ENCODE peak calls at places on chromosomes 4 and X, in six cellular contexts. E is astrocyte, P is neuronal stem cell, O is heart right ventricle, K is NT2/D1, V is mammary epithelial cell. R is an unnamed sample. For H3K9me3 and H3K4me1, the result is how much of the 10 kb centered on the place peaks cover.

GRCh38 chr4:78131403-78131802 is 74.3 kb downstream of the FRAS1 start:
- DNase-seq in E (peak), P (no peak), O (no peak), V (peak), K (no peak), R (no peak)

GRCh38 chr4:113276448-113277158 is 227.2 kb downstream of the ANK2 start:
- DNase-seq in V (no peak), P (no peak), K (no peak), E (peak), O (no peak), R (no peak)

GRCh38 chr4:147768113-147768512 is 36.2 kb downstream of the ARHGAP10 start:
- DNase-seq in V (peak), K (no peak), E (peak), O (no peak), P (no peak), R (no peak)

GRCh38 chr4:127210877-127211276 is 421.9 kb upstream of the INTU start:
- DNase-seq in V (no peak), O (peak), E (no peak), P (no peak), K (no peak), R (peak)

GRCh38 chr4:73434311-73434710 is 1.7 kb upstream of the AFP start:
- DNase-seq in E (no peak), P (no peak), V (no peak), O (no peak), K (no peak), R (no peak)

GRCh38 chr4:52572936-52573485 is 86.1 kb downstream of the USP46 start:
- DNase-seq in K (no peak), P (no peak), O (no peak), E (peak), V (peak), R (no peak)

GRCh38 chr4:21982087-21982486 is 33.5 kb upstream of the KCNIP4 start:
- DNase-seq in O (no peak), P (peak), V (no peak), E (no peak), K (no peak), R (no peak)

GRCh38 chr4:91592125-91592524 is 711.6 kb upstream of the GRID2 start:
- DNase-seq in K (no peak), V (no peak), P (no peak), E (no peak), O (no peak), R (no peak)

GRCh38 chr4:95059630-95060029 is 301.9 kb downstream of the BMPR1B start:
- DNase-seq in O (no peak), K (no peak), P (no peak), V (no peak), E (peak), R (no peak)

GRCh38 chrX:97705936-97706335 is 822.2 kb downstream of the RPA4 start:
- DNase-seq in V (no peak), E (no peak), O (no peak), K (no peak), P (no peak), R (no peak)

GRCh38 chr4:101597204-101597603 is 193.3 kb upstream of the BANK1 start:
- DNase-seq in K (no peak), E (no peak), O (no peak), V (no peak), P (no peak), R (no peak)

GRCh38 chr4:101600287-101600686 is 190.2 kb upstream of the BANK1 start:
- DNase-seq in K (no peak), V (peak), O (no peak), P (no peak), E (no peak), R (no peak)

GRCh38 chr4:101594588-101594987 is 195.9 kb upstream of the BANK1 start:
- DNase-seq in P (no peak), O (no peak), V (no peak), K (no peak), E (no peak), R (no peak)

GRCh38 chr4:101596786-101597185 is 193.7 kb upstream of the BANK1 start:
- DNase-seq in P (no peak), E (no peak), V (no peak), K (no peak), O (no peak), R (no peak)

DNA sequence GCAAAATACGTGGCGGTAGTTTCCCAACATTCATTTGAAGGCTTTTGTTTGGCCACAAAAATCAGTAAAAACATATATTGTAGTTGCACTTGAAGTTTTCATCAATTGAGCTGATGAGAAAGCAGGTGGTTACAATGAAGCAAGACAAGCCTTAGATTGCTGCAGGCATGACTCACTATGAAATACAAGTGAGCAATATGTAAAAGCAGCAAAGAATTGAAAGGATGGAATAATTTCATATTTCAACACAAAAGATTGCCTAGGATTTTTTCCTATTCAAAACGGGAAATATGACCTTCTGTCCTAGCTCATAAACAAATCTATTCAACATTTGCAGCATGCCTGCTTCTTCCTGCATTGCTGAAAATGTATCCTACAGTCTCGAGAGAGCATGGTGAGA is 190.9 kb upstream of the BANK1 start:
- DNase-seq in V (peak), O (no peak), K (no peak), P (no peak), E (peak), R (no peak)
- H3K9me3 ChIP-seq in V (under half), O (under half), K (under half), P (under half), E (under half), R (under half)

DNA sequence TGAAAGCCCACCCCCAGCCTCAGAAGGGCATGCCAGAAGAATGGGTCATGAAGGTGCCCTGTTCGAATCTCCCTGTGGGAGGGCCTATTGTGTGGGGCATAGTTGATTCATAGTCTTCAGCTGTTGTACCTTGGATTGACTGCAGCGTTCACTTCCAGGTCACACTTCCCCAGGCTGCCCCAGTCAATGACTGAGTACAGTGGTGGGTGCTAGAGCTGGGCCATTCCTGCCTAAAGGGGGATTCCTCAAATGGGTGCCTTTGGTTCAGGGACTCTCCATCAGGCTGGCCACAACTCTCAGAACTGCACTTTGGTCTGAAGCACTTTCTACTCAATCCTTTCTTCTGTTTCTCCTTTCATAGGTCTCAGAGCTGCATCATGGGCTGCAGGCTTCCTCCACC is 35.0 kb upstream of the RASGEF1B start:
- DNase-seq in V (no peak), O (no peak), E (no peak), P (no peak), K (no peak), R (no peak)
- H3K4me1 ChIP-seq in V (under half), O (half or more), E (under half), P (under half), K (under half), R (under half)

GRCh38 chr4:104964387-104965175 is 182.1 kb upstream of the TET2 start:
- DNase-seq in E (no peak), V (no peak), P (no peak), O (peak), K (no peak), R (peak)
- H3K4me3 ChIP-seq in E (no peak), V (no peak), P (no peak), O (no peak), K (no peak), R (no peak)

DNA sequence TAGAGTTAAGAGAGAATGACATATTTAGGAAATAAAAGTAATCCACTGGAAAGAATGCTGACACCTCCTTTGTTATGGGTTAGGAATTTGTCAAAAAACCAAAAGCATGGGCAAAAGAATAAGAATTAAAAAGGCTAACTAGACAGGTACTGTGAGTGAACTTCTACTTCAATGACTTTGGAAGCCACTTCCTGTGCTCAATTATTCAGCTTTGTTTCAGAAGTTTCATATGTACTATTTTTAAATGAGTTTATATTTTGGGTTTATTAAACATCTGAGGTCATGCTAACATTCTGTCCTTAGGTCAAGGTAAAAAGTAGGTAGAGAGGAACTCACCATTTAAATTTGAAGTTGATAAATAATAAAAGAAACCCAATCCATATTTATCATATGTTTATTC is 106.7 kb upstream of the CXorf51A start:
- DNase-seq in V (no peak), O (no peak), K (no peak), E (no peak), P (no peak), R (no peak)
- H3K9me3 ChIP-seq in V (under half), O (under half), K (under half), E (under half), P (under half), R (under half)

DNA sequence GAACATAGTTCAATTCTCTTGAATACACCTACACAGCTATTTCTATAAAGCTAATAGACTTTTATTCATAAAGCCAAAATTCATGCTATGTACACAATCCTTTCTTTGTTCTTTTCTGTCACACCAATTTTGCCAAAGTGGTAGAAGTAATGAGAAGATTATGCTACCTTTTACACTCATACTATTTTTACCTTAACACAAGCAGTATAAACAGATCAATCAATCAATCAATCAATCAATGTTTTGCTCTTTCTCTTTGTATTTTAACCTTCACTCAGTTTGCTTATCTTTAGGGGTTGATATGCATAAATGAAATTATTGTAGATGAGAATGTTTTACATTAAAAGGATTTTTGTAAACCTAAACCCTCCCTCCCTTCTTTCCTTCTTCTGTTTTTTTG is 878.6 kb downstream of the RAPGEF2 start:
- DNase-seq in O (no peak), E (no peak), K (no peak), V (no peak), P (no peak), R (no peak)
- H3K4me1 ChIP-seq in O (under half), E (under half), K (under half), V (under half), P (under half), R (under half)

GRCh38 chrX:131764224-131764623 is 220.3 kb downstream of the OR13H1 start:
- DNase-seq in K (no peak), O (no peak), V (peak), E (no peak), P (no peak), R (no peak)

GRCh38 chrX:131762802-131763234 is 218.9 kb downstream of the OR13H1 start:
- DNase-seq in P (no peak), V (peak), E (peak), O (no peak), K (no peak), R (no peak)

GRCh38 chrX:131763674-131764073 is 219.8 kb downstream of the OR13H1 start:
- DNase-seq in P (no peak), E (peak), O (no peak), K (no peak), V (peak), R (no peak)
- H3K4me3 ChIP-seq in P (no peak), E (no peak), O (no peak), K (no peak), V (peak), R (peak)

DNA sequence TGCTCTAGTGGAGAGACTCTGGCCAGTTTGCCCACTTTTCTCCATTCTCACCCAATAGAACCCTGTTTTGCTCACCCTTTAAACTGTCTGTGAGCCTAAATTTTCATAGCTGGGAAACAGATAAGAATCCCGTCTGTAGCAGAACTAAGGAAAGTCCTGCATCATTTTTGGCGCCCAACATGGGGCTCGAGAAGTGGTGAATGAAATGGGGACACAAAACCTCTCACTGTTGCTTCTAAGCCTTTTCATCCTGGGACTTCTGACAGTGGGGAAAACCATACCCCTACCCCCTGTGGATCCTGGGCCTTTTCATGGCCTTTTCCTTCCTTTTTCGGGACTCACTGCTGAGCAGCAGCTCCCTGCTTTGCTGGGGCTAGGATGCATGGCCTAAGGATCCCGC is 189.9 kb downstream of the INPP4B start:
- DNase-seq in P (peak), V (peak), E (peak), O (no peak), K (no peak), R (no peak)
- H3K9me3 ChIP-seq in P (under half), V (under half), E (under half), O (half or more), K (under half), R (half or more)

GRCh38 chrX:45711231-45711630 is 510.6 kb upstream of the DIPK2B start:
- DNase-seq in O (no peak), E (peak), V (peak), P (no peak), K (no peak), R (no peak)

GRCh38 chrX:45709381-45709780 is 508.7 kb upstream of the DIPK2B start:
- DNase-seq in E (no peak), K (no peak), O (no peak), V (peak), P (no peak), R (no peak)

GRCh38 chrX:45714864-45715263 is 514.2 kb upstream of the DIPK2B start:
- DNase-seq in E (peak), K (no peak), O (no peak), V (peak), P (no peak), R (no peak)

GRCh38 chrX:45712067-45712466 is 511.4 kb upstream of the DIPK2B start:
- DNase-seq in E (peak), P (no peak), K (no peak), O (no peak), V (peak), R (no peak)

GRCh38 chrX:45710081-45710801 is 509.6 kb upstream of the DIPK2B start:
- DNase-seq in K (no peak), O (no peak), V (peak), E (peak), P (no peak), R (no peak)
- H3K4me1 ChIP-seq in K (under half), O (under half), V (half or more), E (under half), P (under half), R (under half)

GRCh38 chr4:84875636-84876371 is 90.7 kb downstream of the WDFY3 start:
- DNase-seq in P (no peak), K (no peak), O (no peak), V (no peak), E (no peak), R (no peak)

GRCh38 chr4:84877051-84877833 is 89.2 kb downstream of the WDFY3 start:
- DNase-seq in V (peak), E (peak), O (no peak), P (no peak), K (no peak), R (no peak)

GRCh38 chr4:84878090-84878489 is 88.4 kb downstream of the WDFY3 start:
- DNase-seq in E (peak), O (no peak), V (peak), P (no peak), K (no peak), R (no peak)

GRCh38 chr4:84878541-84878940 is 87.9 kb downstream of the WDFY3 start:
- DNase-seq in K (no peak), E (no peak), O (no peak), V (no peak), P (no peak), R (no peak)

GRCh38 chr4:84879651-84880200 is 86.8 kb downstream of the WDFY3 start:
- DNase-seq in V (no peak), O (no peak), P (no peak), E (peak), K (no peak), R (no peak)
- H3K4me3 ChIP-seq in V (no peak), O (no peak), P (no peak), E (no peak), K (no peak), R (no peak)

GRCh38 chrX:154307207-154307606 is 11.6 kb downstream of the TKTL1 start:
- DNase-seq in P (no peak), O (no peak), K (no peak), V (no peak), E (no peak), R (no peak)

GRCh38 chrX:154312116-154312515 is 16.5 kb downstream of the TKTL1 start:
- DNase-seq in O (no peak), V (no peak), E (no peak), P (no peak), K (no peak), R (peak)

GRCh38 chrX:154308108-154308946 is 12.7 kb downstream of the TKTL1 start:
- DNase-seq in P (peak), V (peak), O (peak), E (no peak), K (peak), R (peak)

GRCh38 chrX:154310991-154311541 is 15.5 kb downstream of the TKTL1 start:
- DNase-seq in O (no peak), E (no peak), P (no peak), V (no peak), K (no peak), R (no peak)

GRCh38 chrX:154309041-154309775 is 13.6 kb downstream of the TKTL1 start:
- DNase-seq in E (no peak), O (no peak), K (no peak), V (no peak), P (no peak), R (no peak)
- H3K9me3 ChIP-seq in E (under half), O (under half), K (under half), V (under half), P (under half), R (under half)